ENCODE peak calls at places on chromosomes 6 and 20, in four cellular contexts. I is neural progenitor cell, O is astrocyte, N is K562. A is an unnamed sample.

GRCh38 chr20:2663364-2663886 is 591 bp downstream of the IDH3B start:
- DNase-seq in O (no peak), N (no peak), I (no peak), A (no peak)

GRCh38 chr6:146913842-146914562 is 290.2 kb upstream of the STXBP5 start:
- DNase-seq in N (peak; percentile 82), I (peak; percentile 65), O (peak; percentile 99), A (peak; percentile 76)

GRCh38 chr20:14992961-14993360 is 655.5 kb upstream of the FLRT3 start:
- DNase-seq in N (no peak), O (peak; percentile 15), I (no peak), A (no peak)

GRCh38 chr6:147033267-147033666 is 170.9 kb upstream of the STXBP5 start:
- DNase-seq in N (no peak), O (no peak), I (peak; percentile 40), A (no peak)

GRCh38 chr20:528923-529594 is 14.5 kb downstream of the CSNK2A1 start:
- DNase-seq in I (no peak), O (peak; percentile 80), N (no peak), A (peak; percentile 93)

GRCh38 chr20:62068997-62069396 is 3.3 kb upstream of the TAF4 start:
- DNase-seq in I (no peak), O (no peak), N (no peak), A (no peak)

GRCh38 chr6:99349620-99350141 is at the start of gene FAXC:
- DNase-seq in N (peak; percentile 36), O (peak; percentile 10), I (peak; percentile 78), A (peak; percentile 60)

GRCh38 chr6:147534116-147534865 is 25.8 kb downstream of the SAMD5 start:
- DNase-seq in O (no peak), N (no peak), I (no peak), A (no peak)

GRCh38 chr6:11341867-11342266 is 109.4 kb upstream of the NEDD9 start:
- DNase-seq in O (peak; percentile 41), N (no peak), I (no peak), A (peak; percentile 26)

GRCh38 chr6:77037439-77037838 is 425.9 kb downstream of the HTR1B start:
- DNase-seq in O (no peak), N (no peak), I (no peak), A (no peak)

GRCh38 chr20:46396052-46396451 is 10.4 kb downstream of the ELMO2 start:
- DNase-seq in I (no peak), O (no peak), N (no peak), A (no peak)

GRCh38 chr6:80438728-80439127 is 332.3 kb downstream of the BCKDHB start:
- DNase-seq in N (no peak), I (peak; percentile 56), O (peak; percentile 87), A (peak; percentile 81)

GRCh38 chr6:38776515-38776914 is 61.4 kb downstream of the DNAH8 start:
- DNase-seq in O (peak; percentile 30), N (no peak), I (no peak), A (peak; percentile 50)

GRCh38 chr6:11172501-11173337 is 59.7 kb downstream of the NEDD9 start:
- DNase-seq in I (peak; percentile 82), N (peak; percentile 60), O (no peak), A (peak; percentile 21)

GRCh38 chr6:79630400-79630882 is 688 bp upstream of the SH3BGRL2 start:
- DNase-seq in O (no peak), N (no peak), I (no peak), A (no peak)

GRCh38 chr6:25456249-25456648 is 177.1 kb downstream of the CARMIL1 start:
- DNase-seq in N (no peak), I (no peak), O (no peak), A (no peak)

GRCh38 chr6:141202641-141203040 is 930.1 kb upstream of the GJE1 start:
- DNase-seq in O (no peak), I (no peak), N (no peak), A (no peak)

GRCh38 chr6:16806363-16806762 is 45.1 kb upstream of the ATXN1 start:
- DNase-seq in N (no peak), O (no peak), I (no peak), A (no peak)

GRCh38 chr6:49327005-49327404 is 136.0 kb downstream of the MMUT start:
- DNase-seq in I (no peak), N (no peak), O (peak; percentile 4), A (no peak)

GRCh38 chr20:51258582-51259175 is 235.8 kb upstream of the KCNG1 start:
- DNase-seq in N (no peak), O (peak; percentile 58), I (peak; percentile 12), A (peak; percentile 99)

GRCh38 chr20:10754809-10755208 is 81.0 kb upstream of the JAG1 start:
- DNase-seq in I (no peak), N (no peak), O (no peak), A (no peak)

GRCh38 chr20:58216334-58216733 is 12.1 kb downstream of the ANKRD60 start:
- DNase-seq in O (no peak), I (no peak), N (no peak), A (no peak)

GRCh38 chr6:55960344-55960743 is 85.0 kb upstream of the BMP5 start:
- DNase-seq in O (no peak), I (no peak), N (no peak), A (no peak)

GRCh38 chr6:44257007-44257752 is at the start of gene SLC35B2:
- DNase-seq in O (peak; percentile 60), I (peak; percentile 93), N (peak; percentile 94), A (peak; percentile 81)

GRCh38 chr6:135880066-135880972 is 28.8 kb downstream of the PDE7B start:
- DNase-seq in O (peak; percentile 74), N (no peak), I (no peak), A (no peak)

GRCh38 chr6:148776321-148776966 is 29.6 kb downstream of the UST start:
- DNase-seq in N (no peak), I (no peak), O (peak; percentile 81), A (peak; percentile 89)

GRCh38 chr20:37310951-37311350 is 21.5 kb downstream of the MANBAL start:
- DNase-seq in N (no peak), O (no peak), I (no peak), A (no peak)

GRCh38 chr6:139765825-139766285 is 391.4 kb upstream of the CITED2 start:
- DNase-seq in O (peak; percentile 63), I (no peak), N (peak; percentile 69), A (peak; percentile 59)

GRCh38 chr6:83518946-83519489 is 6.7 kb downstream of the PRSS35 start:
- DNase-seq in O (peak; percentile 27), N (no peak), I (peak; percentile 29), A (no peak)
- TF ChIP-seq CTCF in O (peak; percentile 30), N (peak; percentile 13), I (peak; percentile 49), A (no peak)

GRCh38 chr20:17668432-17668831 is 13.6 kb downstream of the RRBP1 start:
- DNase-seq in N (no peak), O (no peak), I (no peak), A (no peak)

GRCh38 chr20:17667445-17667844 is 14.6 kb downstream of the RRBP1 start:
- DNase-seq in I (no peak), O (no peak), N (no peak), A (no peak)

GRCh38 chr20:17664025-17664638 is 17.9 kb downstream of the RRBP1 start:
- DNase-seq in I (no peak), O (peak; percentile 46), N (no peak), A (no peak)

GRCh38 chr20:17665756-17666155 is 16.3 kb downstream of the RRBP1 start:
- DNase-seq in I (no peak), N (no peak), O (no peak), A (no peak)

DNA sequence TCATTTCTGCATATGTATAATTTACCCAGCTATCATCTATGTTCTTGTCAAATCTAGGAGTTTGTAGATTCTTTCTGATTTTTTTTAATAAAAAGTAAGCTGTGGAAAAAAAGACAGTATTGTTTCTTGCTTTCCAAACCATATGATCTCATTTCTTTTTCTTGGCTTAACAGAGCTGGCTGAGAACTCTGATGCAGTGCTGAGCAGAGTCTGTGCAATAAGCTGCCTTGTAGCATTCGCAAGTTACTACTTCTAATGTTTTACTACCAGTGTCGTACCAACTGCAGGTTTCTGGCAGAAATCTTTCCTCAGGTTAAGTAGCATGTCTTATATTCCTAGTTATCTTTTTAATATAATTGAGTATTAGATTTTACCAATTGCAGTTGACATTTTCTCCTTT is 15.6 kb downstream of the RRBP1 start:
- DNase-seq in O (peak; percentile 52), N (no peak), I (no peak), A (no peak)
- H3K27ac ChIP-seq in O (peak overlapping the region; percentile 10), N (no peak overlapping the region), I (no peak overlapping the region), A (no peak overlapping the region)

GRCh38 chr6:108145639-108146038 is 20.2 kb upstream of the NR2E1 start:
- DNase-seq in O (no peak), N (no peak), I (peak; percentile 50), A (no peak)
- TF ChIP-seq CTCF in O (no peak), N (peak; percentile 49), I (peak; percentile 36), A (no peak)

GRCh38 chr20:64038579-64039292 is 2.8 kb downstream of the C20orf204 start:
- DNase-seq in I (peak; percentile 89), N (peak; percentile 87), O (peak; percentile 69), A (peak; percentile 88)

GRCh38 chr20:64041040-64041780 is 5.2 kb downstream of the C20orf204 start:
- DNase-seq in O (no peak), I (no peak), N (no peak), A (no peak)

GRCh38 chr20:64041781-64042771 is 6.1 kb downstream of the C20orf204 start:
- DNase-seq in N (peak; percentile 72), I (peak; percentile 37), O (no peak), A (no peak)

GRCh38 chr20:64039293-64040160 is 3.5 kb downstream of the C20orf204 start:
- DNase-seq in I (no peak), N (no peak), O (no peak), A (no peak)

GRCh38 chr20:64040231-64041039 is 4.5 kb downstream of the C20orf204 start:
- DNase-seq in O (no peak), I (no peak), N (no peak), A (no peak)
- H3K27ac ChIP-seq in O (no peak overlapping the region), I (no peak overlapping the region), N (no peak overlapping the region), A (peak overlapping the region; percentile 58)

GRCh38 chr6:97703661-97704060 is 420.6 kb upstream of the MMS22L start:
- DNase-seq in I (no peak), N (no peak), O (peak; percentile 11), A (no peak)

GRCh38 chr6:97702226-97702625 is 419.2 kb upstream of the MMS22L start:
- DNase-seq in N (no peak), O (no peak), I (no peak), A (no peak)

GRCh38 chr6:97705568-97705967 is 422.6 kb upstream of the MMS22L start:
- DNase-seq in I (peak; percentile 73), N (no peak), O (peak; percentile 4), A (no peak)
- TF ChIP-seq CTCF in I (peak; percentile 84), N (no peak), O (peak; percentile 38), A (no peak)

GRCh38 chr20:63453029-63453523 is 19.4 kb downstream of the KCNQ2 start:
- DNase-seq in I (no peak), O (no peak), N (peak; percentile 58), A (no peak)

GRCh38 chr20:63454729-63455567 is 17.5 kb downstream of the KCNQ2 start:
- DNase-seq in O (no peak), I (no peak), N (no peak), A (no peak)

GRCh38 chr20:63457737-63458136 is 14.7 kb downstream of the KCNQ2 start:
- DNase-seq in N (no peak), I (no peak), O (no peak), A (peak; percentile 98)

GRCh38 chr20:63456429-63457284 is 15.8 kb downstream of the KCNQ2 start:
- DNase-seq in I (no peak), O (no peak), N (no peak), A (no peak)

DNA sequence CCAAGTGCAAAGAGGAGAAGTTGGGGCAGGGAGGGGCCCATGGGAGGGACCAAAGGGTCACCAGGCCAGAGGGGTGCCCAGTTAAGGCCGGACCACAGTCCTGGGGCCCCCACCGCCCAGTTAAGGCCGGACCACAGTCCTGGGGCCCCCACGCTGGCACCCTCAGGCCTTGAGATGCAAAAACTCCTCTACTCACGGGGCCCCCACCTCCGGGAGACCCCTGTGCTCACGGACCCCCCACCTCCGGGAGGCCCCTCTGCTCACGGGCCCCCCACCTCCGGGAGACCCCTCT is 16.9 kb downstream of the KCNQ2 start:
- DNase-seq in O (no peak), N (no peak), I (no peak), A (no peak)
- H3K27ac ChIP-seq in O (no peak overlapping the region), N (no peak overlapping the region), I (no peak overlapping the region), A (no peak overlapping the region)